ENCODE peak calls at places on chromosomes 7 and 10, in six cellular contexts. R is nephron progenitor cell, T is mesothelial cell of epicardium, S is NB4, N is esophagus squamous epithelium, M is bronchial epithelial cell. L is an unnamed sample.
A peak's percentile ranks its signal among the peaks of the same experiment; 100 is the strongest.

GRCh38 chr10:43304687-43305333 is 37.9 kb upstream of the RASGEF1A start:
- DNase-seq in T (peak; percentile 55), M (peak; percentile 13), N (no peak), S (peak; percentile 68), R (peak; percentile 74), L (no peak)

GRCh38 chr10:31142026-31142425 is 110.4 kb upstream of the ZNF438 start:
- DNase-seq in T (no peak), S (peak; percentile 15), M (no peak), R (no peak), N (no peak), L (no peak)

GRCh38 chr7:37092548-37092947 is 356.1 kb downstream of the ELMO1 start:
- DNase-seq in T (no peak), N (no peak), R (no peak), M (no peak), S (peak; percentile 33), L (no peak)

GRCh38 chr7:45086348-45087065 is 2.3 kb downstream of the NACAD start:
- DNase-seq in N (no peak), R (no peak), T (no peak), S (no peak), M (no peak), L (no peak)

GRCh38 chr7:50973814-50974213 is 191.1 kb upstream of the GRB10 start:
- DNase-seq in S (no peak), M (no peak), N (no peak), T (no peak), R (no peak), L (no peak)

GRCh38 chr7:84113906-84114875 is 80.4 kb downstream of the SEMA3A start:
- DNase-seq in M (no peak), N (no peak), S (no peak), T (no peak), R (no peak), L (no peak)

GRCh38 chr10:79984851-79985250 is 35.9 kb upstream of the SFTPD start:
- DNase-seq in S (no peak), R (no peak), T (no peak), M (peak; percentile 99), N (no peak), L (no peak)

GRCh38 chr10:44295619-44296222 is 89.2 kb downstream of the CXCL12 start:
- DNase-seq in R (no peak), S (no peak), T (no peak), M (no peak), N (no peak), L (no peak)

GRCh38 chr10:131980757-131981428 is 830 bp downstream of the BNIP3 start:
- DNase-seq in N (no peak), T (no peak), R (peak; percentile 39), M (no peak), S (peak; percentile 58), L (no peak)

GRCh38 chr10:130127612-130128607 is 8.3 kb upstream of the GLRX3 start:
- DNase-seq in R (peak; percentile 69), M (peak; percentile 76), T (peak; percentile 65), S (peak; percentile 76), N (no peak), L (peak; percentile 33)

GRCh38 chr7:158228986-158229385 is 358.6 kb downstream of the PTPRN2 start:
- DNase-seq in M (no peak), N (no peak), S (peak; percentile 47), T (no peak), R (no peak), L (no peak)

GRCh38 chr7:135392701-135393100 is 117.2 kb downstream of the CNOT4 start:
- DNase-seq in R (no peak), S (no peak), T (no peak), M (no peak), N (no peak), L (no peak)

GRCh38 chr10:107553470-107553869 is 389.0 kb upstream of the SORCS1 start:
- DNase-seq in M (no peak), T (no peak), R (no peak), N (no peak), S (no peak), L (no peak)

GRCh38 chr10:112687647-112688046 is 240.6 kb downstream of the VTI1A start:
- DNase-seq in S (peak; percentile 6), N (no peak), T (no peak), R (no peak), M (peak; percentile 61), L (no peak)

GRCh38 chr10:132942740-132943554 is 577 bp upstream of the CFAP46 start:
- DNase-seq in M (no peak), S (no peak), N (no peak), T (no peak), R (no peak), L (peak; percentile 12)

GRCh38 chr7:88758355-88759215 is 915 bp upstream of the ZNF804B start:
- DNase-seq in R (peak; percentile 44), T (peak; percentile 40), N (no peak), S (no peak), M (no peak), L (no peak)

GRCh38 chr10:98374176-98374969 is 40.6 kb downstream of the PYROXD2 start:
- DNase-seq in S (no peak), M (peak; percentile 88), N (no peak), T (no peak), R (no peak), L (no peak)

GRCh38 chr10:106500585-106501525 is 663.7 kb downstream of the SORCS1 start:
- DNase-seq in N (no peak), T (no peak), M (peak; percentile 75), R (no peak), S (no peak), L (no peak)

GRCh38 chr10:8998751-8999150 is 944.3 kb downstream of the GATA3 start:
- DNase-seq in S (no peak), T (no peak), N (no peak), R (no peak), M (peak; percentile 8), L (no peak)

DNA sequence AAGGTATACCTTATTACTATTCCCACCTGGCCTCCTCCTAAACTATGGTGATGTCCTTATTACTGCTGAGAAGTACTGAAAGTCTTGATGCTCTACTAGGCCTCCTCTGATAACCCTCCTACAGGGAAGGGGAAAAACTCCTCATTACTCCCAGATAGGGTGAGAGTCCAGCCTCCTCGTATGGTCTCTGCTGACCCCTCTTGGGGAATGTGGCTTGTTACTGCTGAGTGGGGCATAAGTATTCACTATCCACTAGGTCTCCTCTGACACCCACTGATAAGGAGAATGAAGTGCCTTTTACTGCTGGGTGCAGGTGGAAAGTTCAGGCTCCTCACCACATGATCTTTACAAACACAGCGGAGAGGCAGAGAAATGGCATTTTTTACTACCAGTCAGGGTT is 222.9 kb downstream of the CHRM2 start:
- DNase-seq in S (peak; percentile 17), N (no peak), T (no peak), M (no peak), R (peak; percentile 18), L (no peak)
- TF ChIP-seq CTCF in S (no peak), N (no peak), T (no peak), M (peak; percentile 15), R (peak; percentile 30), L (no peak)

DNA sequence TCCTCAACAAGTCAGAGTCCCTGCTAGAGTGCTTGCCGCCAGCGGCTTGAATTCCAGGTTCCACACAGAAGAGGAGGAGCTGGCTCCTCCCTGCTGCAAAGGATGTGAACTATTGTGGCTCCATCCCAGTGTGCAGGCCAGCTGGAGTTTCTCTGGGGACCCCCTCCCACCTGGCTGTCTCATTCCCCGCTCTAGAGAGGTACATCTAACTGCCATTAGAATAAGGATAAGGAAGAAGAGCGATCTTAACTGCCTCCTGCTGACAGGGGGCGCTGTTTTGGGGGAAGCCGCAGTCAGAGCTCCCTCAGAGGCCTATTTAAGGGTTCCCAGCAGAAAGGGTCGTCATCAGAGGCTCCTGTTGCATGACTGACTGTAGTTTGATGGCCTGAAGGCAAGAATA is 40.8 kb upstream of the HECW1 start:
- DNase-seq in T (no peak), N (no peak), M (no peak), R (peak; percentile 49), S (peak; percentile 48), L (no peak)
- TF ChIP-seq CTCF in T (no peak), N (no peak), M (peak; percentile 41), R (peak; percentile 56), S (peak; percentile 73), L (no peak)

DNA sequence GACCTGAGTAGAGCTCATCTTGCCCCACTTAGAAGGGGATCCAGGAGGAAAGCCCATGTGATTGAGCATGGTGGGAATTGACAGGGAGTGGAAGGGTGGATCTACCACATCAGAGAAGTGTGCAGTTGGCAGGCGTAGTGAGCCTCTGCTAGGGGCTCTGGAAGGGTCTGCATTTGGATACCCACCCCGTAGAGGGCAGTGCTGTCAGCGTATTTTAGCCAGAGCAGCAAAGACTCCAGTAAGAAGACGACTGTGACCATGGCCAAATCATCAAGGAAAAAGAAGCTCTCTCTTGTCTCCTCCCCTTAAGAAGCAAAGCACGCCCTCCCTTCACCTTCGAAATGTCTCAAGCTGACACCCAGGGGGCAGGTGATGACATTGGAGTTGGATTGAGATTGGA is 68.8 kb upstream of the INHBA start:
- DNase-seq in R (no peak), N (no peak), M (no peak), S (peak; percentile 48), T (no peak), L (no peak)
- TF ChIP-seq CTCF in R (no peak), N (no peak), M (no peak), S (peak; percentile 5), T (no peak), L (no peak)

DNA sequence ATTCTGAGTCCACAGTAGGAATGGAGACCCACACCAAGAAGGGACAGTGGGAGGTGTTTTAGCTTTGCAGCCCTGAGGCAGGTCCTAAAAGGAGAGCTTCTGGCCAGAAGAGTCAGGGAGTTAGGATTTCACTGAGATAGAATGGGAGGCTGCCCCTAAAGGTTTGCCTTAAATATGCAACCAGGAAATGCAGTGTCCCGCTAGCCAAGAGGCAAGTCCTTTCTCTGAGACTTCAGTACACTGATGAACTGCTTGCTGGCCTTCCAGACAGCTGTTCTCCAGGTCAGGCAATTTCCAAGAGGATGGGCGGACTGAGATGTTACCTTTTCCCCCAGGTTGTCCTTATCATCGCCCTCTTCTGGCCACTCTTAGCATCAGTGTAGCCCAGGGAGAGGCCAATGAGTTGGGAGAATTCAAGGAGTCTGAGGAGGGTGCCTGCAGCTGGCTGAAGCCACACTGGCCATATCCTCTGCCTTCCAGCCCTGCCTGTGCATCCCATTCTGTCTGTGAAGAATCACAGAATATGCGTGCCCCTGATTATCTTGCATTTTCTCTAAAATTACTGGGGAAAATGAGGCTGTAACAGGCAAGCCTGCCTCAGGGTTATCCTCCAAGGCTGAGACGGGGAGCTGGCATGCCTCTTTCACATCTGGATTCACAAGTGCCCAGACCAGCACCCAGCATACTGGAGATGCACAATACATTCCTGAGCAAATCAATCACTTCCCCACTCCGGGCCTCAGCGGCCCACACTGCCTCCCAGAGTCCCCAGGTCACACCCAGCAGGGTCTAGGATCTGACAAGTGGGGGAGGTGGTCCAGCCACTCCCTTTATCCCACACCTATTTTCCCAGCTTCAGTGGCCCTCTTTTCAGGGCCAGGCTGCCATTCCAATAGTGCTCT is 2.4 kb downstream of the TLL2 start:
- DNase-seq in M (peak; percentile 46), R (peak; percentile 55), T (no peak), S (peak; percentile 55), N (no peak), L (no peak)
- TF ChIP-seq CTCF in M (peak; percentile 67), R (peak; percentile 58), T (peak; percentile 46), S (peak; percentile 82), N (peak; percentile 30), L (peak; percentile 12)

DNA sequence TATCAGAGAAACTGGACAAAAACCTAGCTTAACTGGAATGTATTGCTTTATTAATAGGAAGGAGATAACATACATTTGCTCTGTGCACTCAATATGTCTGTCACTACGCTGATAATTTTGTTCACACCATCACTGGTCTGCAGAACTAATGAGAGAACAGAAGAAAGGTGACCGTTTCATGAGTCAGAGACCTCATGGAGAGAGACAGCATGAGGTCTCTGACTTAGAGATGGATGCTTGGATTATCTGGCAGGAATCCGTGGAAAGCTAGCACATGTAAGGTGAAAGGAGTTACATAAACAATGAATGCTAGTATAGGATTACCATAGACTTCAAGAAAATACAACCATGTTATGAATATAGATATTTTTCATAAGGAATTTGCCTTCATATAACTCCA is 947.3 kb downstream of the IPMK start:
- DNase-seq in M (no peak), S (no peak), N (no peak), T (no peak), R (no peak), L (no peak)
- TF ChIP-seq CTCF in M (no peak), S (no peak), N (no peak), T (no peak), R (no peak), L (no peak)